ENCODE peak calls at places on chromosomes 7 and 10, in six cellular contexts. V is IMR-90, O is H1, S is mesenchymal stem cell, J is H9, K is trophoblast cell. F is an unnamed sample.

GRCh38 chr10:107970512-107970911 is 806.0 kb upstream of the SORCS1 start:
- DNase-seq in S (no peak), J (no peak), O (no peak), V (no peak), K (no peak), F (no peak)

GRCh38 chr10:118873738-118874105 is 119.0 kb upstream of the CACUL1 start:
- DNase-seq in J (no peak), O (no peak), K (peak), V (no peak), S (no peak), F (no peak)

GRCh38 chr10:131270461-131271190 is 40.9 kb downstream of the TCERG1L start:
- DNase-seq in O (no peak), V (no peak), K (no peak), S (no peak), J (no peak), F (no peak)

GRCh38 chr10:98528166-98528784 is 81.5 kb upstream of the HPS1 start:
- DNase-seq in J (no peak), O (no peak), K (no peak), S (peak), V (peak), F (no peak)

GRCh38 chr10:68578945-68579344 is 18.8 kb downstream of the TET1 start:
- DNase-seq in O (no peak), J (no peak), K (no peak), S (no peak), V (peak), F (no peak)

GRCh38 chr7:16422100-16422430 is 727 bp upstream of the CRPPA start:
- DNase-seq in S (peak), J (no peak), K (peak), O (no peak), V (peak), F (no peak)

GRCh38 chr10:127979017-127979416 is 72.1 kb downstream of the PTPRE start:
- DNase-seq in J (peak), K (no peak), V (no peak), S (peak), O (no peak), F (no peak)

GRCh38 chr7:101720324-101720723 is 91.2 kb upstream of the MYL10 start:
- DNase-seq in J (no peak), V (no peak), S (no peak), K (no peak), O (no peak), F (no peak)

GRCh38 chr7:129225931-129226572 is 1.2 kb downstream of the AHCYL2 start:
- DNase-seq in O (no peak), J (no peak), V (peak), K (no peak), S (no peak), F (no peak)

GRCh38 chr10:88385601-88386203 is 197.4 kb downstream of the RNLS start:
- DNase-seq in V (no peak), J (peak), O (no peak), S (no peak), K (no peak), F (no peak)

GRCh38 chr7:73707045-73707631 is 12.3 kb downstream of the STX1A start:
- DNase-seq in O (no peak), S (no peak), J (no peak), V (no peak), K (no peak), F (no peak)

GRCh38 chr7:99541212-99541611 is 10.7 kb downstream of the FAM200A start:
- DNase-seq in J (no peak), S (no peak), V (no peak), O (no peak), K (peak), F (no peak)

GRCh38 chr7:131131746-131132431 is 195.8 kb upstream of the MKLN1 start:
- DNase-seq in O (no peak), S (no peak), J (no peak), K (no peak), V (no peak), F (no peak)

GRCh38 chr10:25629333-25629732 is 304.7 kb upstream of the MYO3A start:
- DNase-seq in O (no peak), V (no peak), K (no peak), J (no peak), S (no peak), F (no peak)

GRCh38 chr7:46738713-46739220 is 817.7 kb upstream of the IGFBP3 start:
- DNase-seq in K (peak), O (peak), J (no peak), V (peak), S (no peak), F (no peak)

GRCh38 chr7:141333459-141333858 is 217.8 kb upstream of the AGK start:
- DNase-seq in O (no peak), S (no peak), K (peak), V (no peak), J (peak), F (peak)

GRCh38 chr7:35257251-35258124 is 3.6 kb upstream of the TBX20 start:
- DNase-seq in K (no peak), S (no peak), J (peak), O (no peak), V (no peak), F (no peak)

GRCh38 chr10:119078422-119079179 is 2.0 kb downstream of the EIF3A start:
- DNase-seq in O (no peak), J (no peak), V (no peak), S (no peak), K (no peak), F (no peak)

GRCh38 chr7:37594602-37595001 is 89.0 kb upstream of the GPR141 start:
- DNase-seq in S (no peak), O (no peak), K (no peak), J (no peak), V (no peak), F (no peak)

GRCh38 chr10:18343573-18343972 is 203.3 kb downstream of the CACNB2 start:
- DNase-seq in O (no peak), S (no peak), V (no peak), J (no peak), K (no peak), F (no peak)

GRCh38 chr7:50803359-50804337 is 21.0 kb upstream of the GRB10 start:
- DNase-seq in S (no peak), J (no peak), V (no peak), O (no peak), K (no peak), F (no peak)

GRCh38 chr7:25537678-25538375 is 309.5 kb upstream of the NPVF start:
- DNase-seq in J (no peak), S (no peak), K (no peak), O (no peak), V (no peak), F (no peak)

GRCh38 chr7:106865130-106866115 is at the start of gene PIK3CG:
- DNase-seq in V (no peak), K (peak), O (no peak), S (peak), J (no peak), F (no peak)

GRCh38 chr10:91103384-91104184 is 116.9 kb upstream of the PCGF5 start:
- DNase-seq in O (no peak), J (no peak), K (no peak), V (no peak), S (no peak), F (no peak)

GRCh38 chr10:69892436-69893215 is 90.9 kb downstream of the COL13A1 start:
- DNase-seq in J (no peak), V (no peak), S (no peak), O (no peak), K (no peak), F (no peak)

GRCh38 chr7:5822742-5823503 is 41.5 kb upstream of the RNF216 start:
- DNase-seq in S (peak), J (peak), V (peak), K (peak), O (peak), F (peak)

GRCh38 chr7:101185258-101185839 is 5.3 kb upstream of the NAT16 start:
- DNase-seq in V (peak), S (peak), K (no peak), J (no peak), O (no peak), F (no peak)

GRCh38 chr7:114364151-114364550 is 50.5 kb upstream of the FOXP2 start:
- DNase-seq in V (no peak), O (no peak), S (no peak), K (no peak), J (no peak), F (peak)

DNA sequence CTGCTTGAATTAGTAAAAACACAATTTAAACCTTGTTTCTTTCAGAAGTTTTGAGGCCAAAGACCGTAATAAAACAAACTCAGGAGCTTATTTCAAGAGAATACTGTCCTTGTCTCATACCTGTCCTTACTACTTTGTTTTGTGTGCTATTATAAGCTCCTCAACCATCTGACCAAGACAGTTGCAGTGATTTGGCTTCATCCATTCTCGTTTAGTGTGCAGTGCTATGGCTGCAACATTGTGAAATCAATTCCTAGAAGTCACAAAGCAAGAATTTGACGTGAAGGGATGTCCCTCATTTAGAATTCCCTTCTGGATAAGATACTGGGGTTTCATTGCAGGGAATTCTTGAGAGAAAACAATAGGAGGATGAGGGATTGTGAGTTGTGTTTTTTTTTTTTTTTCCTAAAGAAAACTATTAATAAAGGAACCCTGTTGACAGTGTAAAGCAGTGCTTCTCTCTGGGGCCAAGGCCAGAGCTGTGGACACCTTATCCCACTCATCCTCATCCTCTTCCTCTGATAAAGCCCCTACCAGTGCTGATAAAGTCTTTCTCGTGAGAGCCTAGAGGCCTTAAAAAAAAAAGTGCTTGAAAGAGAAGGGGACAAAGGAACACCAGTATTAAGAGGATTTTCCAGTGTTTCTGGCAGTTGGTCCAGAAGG is at the start of gene OIT3:
- DNase-seq in V (no peak), S (no peak), K (no peak), J (no peak), O (no peak), F (no peak)
- H4K91ac ChIP-seq in V (no peak), S (no peak), K (no peak), J (no peak), O (no peak), F (no peak)

GRCh38 chr10:6957851-6958250 is 377.8 kb upstream of the PRKCQ start:
- DNase-seq in S (no peak), O (no peak), K (no peak), J (no peak), V (no peak), F (no peak)

GRCh38 chr10:6958723-6959122 is 378.6 kb upstream of the PRKCQ start:
- DNase-seq in O (no peak), V (no peak), K (no peak), J (no peak), S (no peak), F (no peak)

GRCh38 chr10:6956562-6956961 is 376.5 kb upstream of the PRKCQ start:
- DNase-seq in K (no peak), V (no peak), O (no peak), S (no peak), J (no peak), F (no peak)

GRCh38 chr10:6962576-6962975 is 382.5 kb upstream of the PRKCQ start:
- DNase-seq in S (no peak), K (no peak), V (no peak), J (no peak), O (no peak), F (no peak)

DNA sequence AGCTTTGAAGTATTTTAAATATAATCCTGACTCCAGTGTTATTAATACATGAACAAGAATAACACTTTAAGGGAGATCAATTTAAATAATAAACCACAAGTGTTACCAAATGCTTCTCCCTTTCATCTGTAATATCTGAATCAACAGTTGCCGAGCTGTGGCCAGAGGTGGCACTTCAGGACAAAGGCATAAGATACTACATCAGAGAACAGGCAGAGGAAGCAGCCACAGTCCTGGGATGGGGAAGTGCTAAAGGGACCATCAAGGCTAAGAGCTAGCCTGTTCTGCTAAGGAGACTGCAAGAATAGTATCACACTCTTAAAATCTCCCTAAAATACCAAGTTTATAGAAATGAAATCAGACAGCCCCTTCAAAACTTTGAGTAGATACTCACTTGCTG is 378.2 kb upstream of the PRKCQ start:
- DNase-seq in S (no peak), K (no peak), V (no peak), J (no peak), O (no peak), F (no peak)
- H4K91ac ChIP-seq in S (no peak), K (no peak), V (no peak), J (no peak), O (no peak), F (no peak)

DNA sequence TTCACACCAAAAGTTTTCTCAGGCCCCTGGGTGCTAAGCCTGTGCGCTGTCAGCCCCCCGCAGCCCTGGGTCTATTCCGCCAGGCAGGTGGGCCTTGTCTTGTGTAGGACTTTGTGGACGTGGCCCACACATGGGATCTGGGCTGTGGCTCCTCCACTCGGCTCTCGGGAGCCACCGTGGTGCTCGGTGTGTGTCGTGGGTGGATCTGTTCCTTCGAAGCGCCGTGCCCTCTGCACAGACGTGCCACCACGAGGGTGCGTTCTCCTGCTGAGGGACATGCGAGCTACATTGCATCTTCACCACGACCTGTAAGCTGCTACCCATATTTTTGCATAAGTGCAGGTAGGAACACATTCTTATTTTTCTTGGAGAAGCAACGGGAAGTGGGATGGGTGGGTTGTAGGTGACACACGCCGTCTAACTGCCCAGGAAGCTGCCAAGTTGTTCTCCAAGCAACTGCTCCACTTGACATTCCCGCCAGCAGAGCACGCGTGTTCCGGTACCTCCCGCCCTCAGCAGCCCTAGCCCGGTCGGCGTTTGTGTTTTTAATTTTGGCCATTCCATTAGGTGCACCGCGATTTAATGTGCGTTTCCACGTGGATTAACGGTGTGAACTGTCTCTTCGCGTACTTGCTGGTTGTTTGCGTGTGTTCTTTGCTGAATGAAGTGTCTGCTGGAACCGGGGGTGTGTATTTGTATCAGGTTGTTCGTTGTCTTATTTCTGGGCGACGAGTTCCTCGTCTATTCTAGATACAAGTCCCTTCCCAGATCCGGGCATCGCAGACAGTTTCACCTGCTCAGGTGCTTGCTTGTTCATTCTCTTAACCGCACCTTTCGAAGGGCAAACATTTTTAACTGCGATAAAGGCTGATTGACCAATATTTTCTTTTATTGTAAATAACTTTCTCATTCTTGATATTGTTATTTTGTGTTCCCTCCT is 47.4 kb upstream of the CFAP46 start:
- DNase-seq in O (no peak), V (no peak), K (no peak), J (no peak), S (no peak), F (no peak)
- H4K91ac ChIP-seq in O (no peak), V (no peak), K (no peak), J (no peak), S (no peak), F (no peak)

GRCh38 chr10:43998021-43998809 is 349.5 kb upstream of the ZNF32 start:
- DNase-seq in V (peak), J (no peak), K (no peak), O (no peak), S (peak), F (no peak)
- H4K91ac ChIP-seq in V (no peak), J (no peak), K (no peak), O (no peak), S (no peak), F (no peak)

GRCh38 chr10:72170263-72170662 is 45.5 kb upstream of the ANAPC16 start:
- DNase-seq in V (no peak), J (no peak), K (no peak), O (no peak), S (no peak), F (no peak)
- H4K91ac ChIP-seq in V (no peak), J (no peak), K (no peak), O (no peak), S (peak), F (no peak)

DNA sequence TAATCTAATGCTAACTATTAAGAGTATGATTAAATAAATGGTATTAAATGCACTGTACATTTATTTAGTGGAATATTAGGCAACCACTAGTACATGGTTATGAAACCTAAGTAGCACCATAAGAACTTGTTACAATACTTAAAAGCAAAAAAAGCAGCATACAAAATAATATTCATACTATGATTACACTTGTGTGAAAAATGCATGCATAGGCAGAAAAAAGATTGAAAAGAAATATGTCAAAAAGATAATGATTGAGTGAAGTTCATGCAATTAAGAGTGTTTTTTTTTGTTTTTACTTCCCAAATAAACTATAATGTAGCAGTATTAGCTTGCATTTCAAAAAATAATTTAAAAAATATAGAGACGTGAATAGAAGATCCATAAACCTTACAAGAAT is 20.0 kb upstream of the SRI start:
- DNase-seq in J (no peak), O (no peak), K (no peak), V (no peak), S (no peak), F (no peak)
- H4K91ac ChIP-seq in J (no peak), O (no peak), K (no peak), V (no peak), S (no peak), F (no peak)

DNA sequence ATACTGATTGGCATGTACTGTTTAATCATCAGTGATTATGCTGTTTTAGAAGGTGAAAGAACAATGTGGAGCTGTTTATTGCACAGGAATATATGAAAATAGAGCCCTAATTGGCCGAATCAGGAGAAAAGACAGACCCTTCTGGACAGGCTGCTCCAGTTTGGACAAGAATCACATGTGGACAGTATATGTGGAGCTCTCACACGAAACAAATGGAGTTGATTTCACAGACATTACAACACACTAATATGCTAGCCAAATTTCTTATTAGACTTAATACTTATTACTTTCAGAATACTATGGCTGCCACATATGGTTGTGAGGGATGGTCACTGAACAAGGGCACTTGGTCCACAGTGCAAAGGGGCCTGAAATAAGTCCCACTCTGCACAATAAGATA is 15.5 kb downstream of the TWIST1 start:
- DNase-seq in K (no peak), V (no peak), S (no peak), O (no peak), J (no peak), F (no peak)
- H4K91ac ChIP-seq in K (no peak), V (no peak), S (no peak), O (no peak), J (no peak), F (no peak)

DNA sequence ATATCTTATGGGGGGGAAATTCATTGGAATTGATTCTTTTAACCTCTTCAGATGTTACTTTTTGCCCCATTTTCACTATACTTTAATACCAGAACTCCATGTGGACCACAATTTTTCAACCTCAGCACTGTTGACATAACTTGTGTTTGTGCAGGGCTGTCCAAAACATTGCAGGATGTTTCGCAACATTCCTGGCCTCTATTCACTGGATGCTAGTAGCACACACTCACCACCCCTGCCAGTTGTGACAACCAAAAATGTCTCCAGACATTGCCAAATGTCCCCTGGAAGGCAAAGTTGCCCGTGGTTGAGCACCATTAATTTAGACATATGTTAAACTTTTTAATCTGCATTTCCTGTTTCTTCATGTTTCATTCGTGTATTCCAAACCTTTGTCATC is 234.7 kb downstream of the GFRA1 start:
- DNase-seq in K (no peak), J (no peak), S (peak), V (peak), O (no peak), F (no peak)
- H4K91ac ChIP-seq in K (no peak), J (no peak), S (no peak), V (no peak), O (no peak), F (no peak)

GRCh38 chr7:93429563-93429962 is 145.0 kb downstream of the CALCR start:
- DNase-seq in J (no peak), O (no peak), V (no peak), K (no peak), S (no peak), F (no peak)
- H4K91ac ChIP-seq in J (no peak), O (no peak), V (no peak), K (no peak), S (no peak), F (no peak)